ENCODE peak calls at places on chromosomes 12 and 14, in six cellular contexts. One of them, this sample, is unnamed.

GRCh38 chr14:50012644-50013043 is 103.7 kb downstream of the VCPKMT start:
- DNase-seq in stimulated activated CD8-positive, alpha-beta memory T cell treated with anti-CD3 and anti-CD28 coated beads, Interleukin-15, amount 100 ng/mL, for 24 hours: no peak
- DNase-seq in glomerular endothelial cell: no peak
- DNase-seq in cardiac muscle cell: no peak
- DNase-seq in naive thymus-derived CD4-positive, alpha-beta T cell: no peak
- DNase-seq in HCT116: no peak
- DNase-seq in this sample: no peak

GRCh38 chr14:91154851-91155625 is 41.2 kb downstream of the DGLUCY start:
- DNase-seq in stimulated activated CD8-positive, alpha-beta memory T cell treated with anti-CD3 and anti-CD28 coated beads, Interleukin-15, amount 100 ng/mL, for 24 hours: no peak
- DNase-seq in HCT116: peak
- DNase-seq in cardiac muscle cell: peak
- DNase-seq in glomerular endothelial cell: no peak
- DNase-seq in naive thymus-derived CD4-positive, alpha-beta T cell: no peak
- DNase-seq in this sample: no peak

GRCh38 chr14:22163051-22163450 is 426.0 kb downstream of the DAD1 start:
- DNase-seq in glomerular endothelial cell: no peak
- DNase-seq in cardiac muscle cell: no peak
- DNase-seq in HCT116: no peak
- DNase-seq in stimulated activated CD8-positive, alpha-beta memory T cell treated with anti-CD3 and anti-CD28 coated beads, Interleukin-15, amount 100 ng/mL, for 24 hours: no peak
- DNase-seq in naive thymus-derived CD4-positive, alpha-beta T cell: no peak
- DNase-seq in this sample: peak

GRCh38 chr14:95360828-95361227 is 41.1 kb upstream of the CLMN start:
- DNase-seq in cardiac muscle cell: no peak
- DNase-seq in naive thymus-derived CD4-positive, alpha-beta T cell: no peak
- DNase-seq in glomerular endothelial cell: no peak
- DNase-seq in stimulated activated CD8-positive, alpha-beta memory T cell treated with anti-CD3 and anti-CD28 coated beads, Interleukin-15, amount 100 ng/mL, for 24 hours: no peak
- DNase-seq in HCT116: no peak
- DNase-seq in this sample: no peak

GRCh38 chr12:68331500-68331868 is 678 bp downstream of the MDM1 start:
- DNase-seq in naive thymus-derived CD4-positive, alpha-beta T cell: no peak
- DNase-seq in stimulated activated CD8-positive, alpha-beta memory T cell treated with anti-CD3 and anti-CD28 coated beads, Interleukin-15, amount 100 ng/mL, for 24 hours: no peak
- DNase-seq in glomerular endothelial cell: no peak
- DNase-seq in cardiac muscle cell: no peak
- DNase-seq in HCT116: no peak
- DNase-seq in this sample: no peak

GRCh38 chr12:51823875-51824565 is 24.5 kb downstream of the FIGNL2 start:
- DNase-seq in HCT116: peak
- DNase-seq in stimulated activated CD8-positive, alpha-beta memory T cell treated with anti-CD3 and anti-CD28 coated beads, Interleukin-15, amount 100 ng/mL, for 24 hours: no peak
- DNase-seq in cardiac muscle cell: peak
- DNase-seq in glomerular endothelial cell: peak
- DNase-seq in naive thymus-derived CD4-positive, alpha-beta T cell: no peak
- DNase-seq in this sample: peak

GRCh38 chr12:47803196-47803875 is 16.4 kb downstream of the HDAC7 start:
- DNase-seq in cardiac muscle cell: no peak
- DNase-seq in naive thymus-derived CD4-positive, alpha-beta T cell: no peak
- DNase-seq in stimulated activated CD8-positive, alpha-beta memory T cell treated with anti-CD3 and anti-CD28 coated beads, Interleukin-15, amount 100 ng/mL, for 24 hours: no peak
- DNase-seq in HCT116: no peak
- DNase-seq in glomerular endothelial cell: no peak
- DNase-seq in this sample: no peak

GRCh38 chr12:117105902-117106301 is 6.7 kb upstream of the TESC start:
- DNase-seq in glomerular endothelial cell: no peak
- DNase-seq in cardiac muscle cell: no peak
- DNase-seq in HCT116: peak
- DNase-seq in stimulated activated CD8-positive, alpha-beta memory T cell treated with anti-CD3 and anti-CD28 coated beads, Interleukin-15, amount 100 ng/mL, for 24 hours: no peak
- DNase-seq in naive thymus-derived CD4-positive, alpha-beta T cell: no peak
- DNase-seq in this sample: peak

GRCh38 chr12:74349925-74350324 is 187.7 kb upstream of the ATXN7L3B start:
- DNase-seq in cardiac muscle cell: no peak
- DNase-seq in HCT116: no peak
- DNase-seq in stimulated activated CD8-positive, alpha-beta memory T cell treated with anti-CD3 and anti-CD28 coated beads, Interleukin-15, amount 100 ng/mL, for 24 hours: no peak
- DNase-seq in glomerular endothelial cell: no peak
- DNase-seq in naive thymus-derived CD4-positive, alpha-beta T cell: no peak
- DNase-seq in this sample: no peak

GRCh38 chr12:630656-631632 is 32.3 kb downstream of the NINJ2 start:
- DNase-seq in stimulated activated CD8-positive, alpha-beta memory T cell treated with anti-CD3 and anti-CD28 coated beads, Interleukin-15, amount 100 ng/mL, for 24 hours: no peak
- DNase-seq in HCT116: no peak
- DNase-seq in naive thymus-derived CD4-positive, alpha-beta T cell: no peak
- DNase-seq in cardiac muscle cell: no peak
- DNase-seq in glomerular endothelial cell: no peak
- DNase-seq in this sample: peak

GRCh38 chr12:46657416-46658411 is 168.1 kb downstream of the SLC38A4 start:
- DNase-seq in glomerular endothelial cell: no peak
- DNase-seq in stimulated activated CD8-positive, alpha-beta memory T cell treated with anti-CD3 and anti-CD28 coated beads, Interleukin-15, amount 100 ng/mL, for 24 hours: no peak
- DNase-seq in cardiac muscle cell: peak
- DNase-seq in naive thymus-derived CD4-positive, alpha-beta T cell: no peak
- DNase-seq in HCT116: no peak
- DNase-seq in this sample: no peak

GRCh38 chr14:99731536-99732435 is 47.7 kb downstream of the CYP46A1 start:
- DNase-seq in HCT116: no peak
- DNase-seq in glomerular endothelial cell: no peak
- DNase-seq in naive thymus-derived CD4-positive, alpha-beta T cell: no peak
- DNase-seq in cardiac muscle cell: no peak
- DNase-seq in stimulated activated CD8-positive, alpha-beta memory T cell treated with anti-CD3 and anti-CD28 coated beads, Interleukin-15, amount 100 ng/mL, for 24 hours: no peak
- DNase-seq in this sample: no peak

GRCh38 chr14:103723176-103724081 is 7.8 kb downstream of the ZFYVE21 start:
- DNase-seq in glomerular endothelial cell: no peak
- DNase-seq in stimulated activated CD8-positive, alpha-beta memory T cell treated with anti-CD3 and anti-CD28 coated beads, Interleukin-15, amount 100 ng/mL, for 24 hours: no peak
- DNase-seq in HCT116: no peak
- DNase-seq in naive thymus-derived CD4-positive, alpha-beta T cell: no peak
- DNase-seq in cardiac muscle cell: no peak
- DNase-seq in this sample: no peak

GRCh38 chr12:126076515-126076914 is 1011.3 kb downstream of the AACS start:
- DNase-seq in cardiac muscle cell: no peak
- DNase-seq in HCT116: no peak
- DNase-seq in stimulated activated CD8-positive, alpha-beta memory T cell treated with anti-CD3 and anti-CD28 coated beads, Interleukin-15, amount 100 ng/mL, for 24 hours: no peak
- DNase-seq in naive thymus-derived CD4-positive, alpha-beta T cell: no peak
- DNase-seq in glomerular endothelial cell: no peak
- DNase-seq in this sample: no peak

GRCh38 chr12:19251481-19251880 is 121.9 kb downstream of the PLEKHA5 start:
- DNase-seq in cardiac muscle cell: peak
- DNase-seq in stimulated activated CD8-positive, alpha-beta memory T cell treated with anti-CD3 and anti-CD28 coated beads, Interleukin-15, amount 100 ng/mL, for 24 hours: no peak
- DNase-seq in naive thymus-derived CD4-positive, alpha-beta T cell: no peak
- DNase-seq in HCT116: no peak
- DNase-seq in glomerular endothelial cell: no peak
- DNase-seq in this sample: no peak

GRCh38 chr12:57898308-57898970 is 42.9 kb upstream of the ATP23 start:
- DNase-seq in stimulated activated CD8-positive, alpha-beta memory T cell treated with anti-CD3 and anti-CD28 coated beads, Interleukin-15, amount 100 ng/mL, for 24 hours: no peak
- DNase-seq in glomerular endothelial cell: no peak
- DNase-seq in naive thymus-derived CD4-positive, alpha-beta T cell: no peak
- DNase-seq in cardiac muscle cell: no peak
- DNase-seq in HCT116: no peak
- DNase-seq in this sample: no peak

GRCh38 chr14:105137481-105138020 is 31.0 kb downstream of the JAG2 start:
- DNase-seq in stimulated activated CD8-positive, alpha-beta memory T cell treated with anti-CD3 and anti-CD28 coated beads, Interleukin-15, amount 100 ng/mL, for 24 hours: no peak
- DNase-seq in HCT116: no peak
- DNase-seq in naive thymus-derived CD4-positive, alpha-beta T cell: no peak
- DNase-seq in glomerular endothelial cell: no peak
- DNase-seq in cardiac muscle cell: no peak
- DNase-seq in this sample: no peak

GRCh38 chr12:113479578-113480335 is 8.1 kb upstream of the LHX5 start:
- DNase-seq in naive thymus-derived CD4-positive, alpha-beta T cell: no peak
- DNase-seq in stimulated activated CD8-positive, alpha-beta memory T cell treated with anti-CD3 and anti-CD28 coated beads, Interleukin-15, amount 100 ng/mL, for 24 hours: no peak
- DNase-seq in HCT116: no peak
- DNase-seq in cardiac muscle cell: peak
- DNase-seq in glomerular endothelial cell: no peak
- DNase-seq in this sample: peak

GRCh38 chr12:4526923-4527546 is 11.7 kb upstream of the RAD51AP1 start:
- DNase-seq in cardiac muscle cell: peak
- DNase-seq in naive thymus-derived CD4-positive, alpha-beta T cell: no peak
- DNase-seq in HCT116: no peak
- DNase-seq in stimulated activated CD8-positive, alpha-beta memory T cell treated with anti-CD3 and anti-CD28 coated beads, Interleukin-15, amount 100 ng/mL, for 24 hours: no peak
- DNase-seq in glomerular endothelial cell: no peak
- DNase-seq in this sample: peak

GRCh38 chr12:131042848-131043245 is 89.1 kb downstream of the ADGRD1 start:
- DNase-seq in glomerular endothelial cell: no peak
- DNase-seq in cardiac muscle cell: no peak
- DNase-seq in HCT116: no peak
- DNase-seq in naive thymus-derived CD4-positive, alpha-beta T cell: no peak
- DNase-seq in stimulated activated CD8-positive, alpha-beta memory T cell treated with anti-CD3 and anti-CD28 coated beads, Interleukin-15, amount 100 ng/mL, for 24 hours: no peak
- DNase-seq in this sample: no peak

GRCh38 chr14:57389646-57390036 is 745 bp upstream of the NAA30 start:
- DNase-seq in naive thymus-derived CD4-positive, alpha-beta T cell: peak
- DNase-seq in glomerular endothelial cell: no peak
- DNase-seq in HCT116: no peak
- DNase-seq in stimulated activated CD8-positive, alpha-beta memory T cell treated with anti-CD3 and anti-CD28 coated beads, Interleukin-15, amount 100 ng/mL, for 24 hours: no peak
- DNase-seq in cardiac muscle cell: no peak
- DNase-seq in this sample: no peak

GRCh38 chr12:123614531-123614930 is 12.6 kb downstream of the DDX55 start:
- DNase-seq in stimulated activated CD8-positive, alpha-beta memory T cell treated with anti-CD3 and anti-CD28 coated beads, Interleukin-15, amount 100 ng/mL, for 24 hours: no peak
- DNase-seq in glomerular endothelial cell: no peak
- DNase-seq in HCT116: no peak
- DNase-seq in naive thymus-derived CD4-positive, alpha-beta T cell: no peak
- DNase-seq in cardiac muscle cell: peak
- DNase-seq in this sample: no peak

GRCh38 chr12:25254271-25254880 is 3.6 kb upstream of the KRAS start:
- DNase-seq in stimulated activated CD8-positive, alpha-beta memory T cell treated with anti-CD3 and anti-CD28 coated beads, Interleukin-15, amount 100 ng/mL, for 24 hours: no peak
- DNase-seq in cardiac muscle cell: no peak
- DNase-seq in naive thymus-derived CD4-positive, alpha-beta T cell: no peak
- DNase-seq in HCT116: no peak
- DNase-seq in glomerular endothelial cell: no peak
- DNase-seq in this sample: no peak

GRCh38 chr12:67442347-67442841 is 173.2 kb downstream of the CAND1 start:
- DNase-seq in glomerular endothelial cell: no peak
- DNase-seq in HCT116: no peak
- DNase-seq in naive thymus-derived CD4-positive, alpha-beta T cell: no peak
- DNase-seq in cardiac muscle cell: no peak
- DNase-seq in stimulated activated CD8-positive, alpha-beta memory T cell treated with anti-CD3 and anti-CD28 coated beads, Interleukin-15, amount 100 ng/mL, for 24 hours: no peak
- DNase-seq in this sample: no peak